ENCODE peak calls at places on chromosomes 12 and 14, in four cellular contexts. One of them, this sample, is unnamed.

GRCh38 chr12:15001733-15002471 is 29.1 kb downstream of the PDE6H start:
- DNase-seq in RWPE2: no peak
- DNase-seq in prostate gland: peak
- DNase-seq in upper lobe of left lung: peak
- DNase-seq in this sample: no peak

GRCh38 chr14:99523661-99524050 is 42.4 kb downstream of the CCNK start:
- DNase-seq in RWPE2: peak
- DNase-seq in prostate gland: no peak
- DNase-seq in upper lobe of left lung: no peak
- DNase-seq in this sample: no peak

GRCh38 chr14:26960049-26960688 is 362.3 kb upstream of the NOVA1 start:
- DNase-seq in RWPE2: no peak
- DNase-seq in prostate gland: no peak
- DNase-seq in upper lobe of left lung: no peak
- DNase-seq in this sample: no peak

GRCh38 chr12:84463756-84464495 is 448.7 kb downstream of the SLC6A15 start:
- DNase-seq in RWPE2: no peak
- DNase-seq in prostate gland: no peak
- DNase-seq in upper lobe of left lung: no peak
- DNase-seq in this sample: no peak

GRCh38 chr12:20442322-20442721 is 74.0 kb downstream of the PDE3A start:
- DNase-seq in RWPE2: no peak
- DNase-seq in prostate gland: no peak
- DNase-seq in upper lobe of left lung: no peak
- DNase-seq in this sample: no peak

GRCh38 chr14:50085570-50086315 is 30.6 kb downstream of the VCPKMT start:
- DNase-seq in RWPE2: no peak
- DNase-seq in prostate gland: no peak
- DNase-seq in upper lobe of left lung: no peak
- DNase-seq in this sample: no peak

GRCh38 chr14:92040431-92041040 is 677 bp upstream of the TRIP11 start:
- DNase-seq in RWPE2: no peak
- DNase-seq in prostate gland: peak
- DNase-seq in upper lobe of left lung: no peak
- DNase-seq in this sample: peak

GRCh38 chr12:64252708-64253107 is 30.6 kb upstream of the KICS2 start:
- DNase-seq in RWPE2: no peak
- DNase-seq in prostate gland: no peak
- DNase-seq in upper lobe of left lung: no peak
- DNase-seq in this sample: no peak

GRCh38 chr14:102811254-102811963 is 34.2 kb downstream of the TRAF3 start:
- DNase-seq in RWPE2: no peak
- DNase-seq in prostate gland: no peak
- DNase-seq in upper lobe of left lung: no peak
- DNase-seq in this sample: peak

GRCh38 chr12:74663958-74664357 is 126.3 kb downstream of the ATXN7L3B start:
- DNase-seq in RWPE2: no peak
- DNase-seq in prostate gland: no peak
- DNase-seq in upper lobe of left lung: peak
- DNase-seq in this sample: no peak

GRCh38 chr14:97491697-97492096 is 694.5 kb downstream of the VRK1 start:
- DNase-seq in RWPE2: no peak
- DNase-seq in prostate gland: no peak
- DNase-seq in upper lobe of left lung: no peak
- DNase-seq in this sample: peak
- TF ChIP-seq CTCF in RWPE2: no peak
- TF ChIP-seq CTCF in prostate gland: no peak
- TF ChIP-seq CTCF in upper lobe of left lung: no peak
- TF ChIP-seq CTCF in this sample: no peak

GRCh38 chr14:19754172-19754571 is 10.8 kb downstream of the OR4Q3 start:
- DNase-seq in RWPE2: no peak
- DNase-seq in prostate gland: no peak
- DNase-seq in upper lobe of left lung: no peak
- DNase-seq in this sample: no peak
- H3K4me3 ChIP-seq in RWPE2: no peak
- H3K4me3 ChIP-seq in prostate gland: no peak
- H3K4me3 ChIP-seq in upper lobe of left lung: no peak
- H3K4me3 ChIP-seq in this sample: no peak

GRCh38 chr12:113154351-113154973 is 4.9 kb downstream of the CFAP73 start:
- DNase-seq in RWPE2: no peak
- DNase-seq in prostate gland: no peak
- DNase-seq in upper lobe of left lung: peak
- DNase-seq in this sample: no peak

GRCh38 chr12:113155060-113155459 is 5.5 kb downstream of the CFAP73 start:
- DNase-seq in RWPE2: no peak
- DNase-seq in prostate gland: no peak
- DNase-seq in upper lobe of left lung: no peak
- DNase-seq in this sample: no peak

GRCh38 chr12:113151655-113152054 is 2.1 kb downstream of the CFAP73 start:
- DNase-seq in RWPE2: no peak
- DNase-seq in prostate gland: no peak
- DNase-seq in upper lobe of left lung: no peak
- DNase-seq in this sample: no peak

GRCh38 chr12:113152196-113152834 is 2.8 kb downstream of the CFAP73 start:
- DNase-seq in RWPE2: no peak
- DNase-seq in prostate gland: no peak
- DNase-seq in upper lobe of left lung: no peak
- DNase-seq in this sample: no peak

GRCh38 chr12:113152835-113153814 is 3.6 kb downstream of the CFAP73 start:
- DNase-seq in RWPE2: no peak
- DNase-seq in prostate gland: peak
- DNase-seq in upper lobe of left lung: peak
- DNase-seq in this sample: peak
- TF ChIP-seq CTCF in RWPE2: peak
- TF ChIP-seq CTCF in prostate gland: no peak
- TF ChIP-seq CTCF in upper lobe of left lung: peak
- TF ChIP-seq CTCF in this sample: peak

DNA sequence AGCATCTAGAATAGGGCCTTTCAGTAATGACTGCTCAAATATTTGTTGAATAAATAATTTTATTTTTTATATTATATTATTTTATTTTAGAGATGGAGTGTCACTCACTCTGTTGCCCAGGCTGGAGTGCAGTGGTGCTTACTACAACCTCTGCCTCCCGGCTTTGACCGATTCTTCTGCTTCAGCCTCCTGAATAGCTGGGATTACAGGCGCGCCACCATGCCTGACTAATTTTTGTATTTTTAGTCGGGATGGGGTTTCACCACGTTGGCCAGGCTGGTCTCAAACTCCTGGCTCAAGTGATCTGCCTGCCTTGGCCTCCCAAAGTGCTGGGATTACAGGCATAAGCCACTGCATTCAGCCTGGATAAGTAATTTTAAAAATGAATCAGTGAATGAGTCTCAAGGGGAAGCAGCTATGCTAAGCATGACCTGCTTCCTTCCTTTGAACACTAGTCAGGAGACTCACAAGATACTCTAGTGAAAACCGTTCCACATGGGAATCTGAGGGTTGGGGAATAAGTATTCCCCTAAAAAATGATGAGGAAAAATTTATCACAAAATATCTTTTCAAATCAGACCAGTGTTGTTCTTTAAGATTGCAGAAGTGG is 10.8 kb upstream of the FAM234B start:
- DNase-seq in RWPE2: no peak
- DNase-seq in prostate gland: no peak
- DNase-seq in upper lobe of left lung: no peak
- DNase-seq in this sample: no peak
- H3K4me3 ChIP-seq in RWPE2: no peak
- H3K4me3 ChIP-seq in prostate gland: no peak
- H3K4me3 ChIP-seq in upper lobe of left lung: no peak
- H3K4me3 ChIP-seq in this sample: no peak

DNA sequence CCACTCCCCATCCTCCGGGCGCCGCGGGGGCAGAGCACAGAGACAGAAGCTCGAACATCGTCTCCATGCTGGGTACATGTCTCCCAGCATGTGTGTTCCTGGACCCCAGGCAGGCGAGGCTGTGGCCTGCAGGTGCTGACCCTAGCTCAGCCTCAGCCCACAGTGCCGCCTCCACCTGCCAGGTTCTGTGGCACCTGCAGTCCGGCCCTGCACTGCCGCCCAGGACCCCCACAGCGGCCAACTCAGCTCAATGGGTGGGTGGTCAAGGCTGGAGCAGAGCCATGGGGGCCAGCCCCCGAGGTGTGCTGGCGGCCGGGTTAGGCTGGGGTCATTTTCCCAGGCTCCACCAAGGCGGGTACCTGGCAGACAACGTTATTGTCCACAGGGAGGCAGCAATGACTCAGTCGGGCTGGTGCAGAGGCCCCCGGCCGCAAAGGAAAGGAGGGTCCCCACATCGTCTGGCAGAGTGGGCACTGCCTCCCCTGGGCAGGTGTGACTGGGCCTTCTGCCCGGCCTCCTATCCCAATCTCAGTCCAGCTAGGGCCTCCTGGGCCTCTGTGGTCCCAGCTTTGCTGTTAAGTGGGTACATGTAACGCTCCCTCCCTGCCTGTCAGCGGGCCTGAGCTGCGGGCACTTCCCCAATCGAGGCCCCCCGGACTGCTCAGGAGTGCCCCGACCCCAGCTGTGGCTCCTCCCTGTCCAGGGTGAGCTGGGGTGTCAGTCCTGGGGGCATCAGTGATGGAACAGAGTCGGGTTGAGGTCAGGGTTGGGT is 20.2 kb upstream of the NUDT14 start:
- DNase-seq in RWPE2: no peak
- DNase-seq in prostate gland: no peak
- DNase-seq in upper lobe of left lung: peak
- DNase-seq in this sample: no peak
- TF ChIP-seq CTCF in RWPE2: no peak
- TF ChIP-seq CTCF in prostate gland: no peak
- TF ChIP-seq CTCF in upper lobe of left lung: no peak
- TF ChIP-seq CTCF in this sample: peak

GRCh38 chr12:66241061-66242043 is 52.3 kb downstream of the IRAK3 start:
- DNase-seq in RWPE2: no peak
- DNase-seq in prostate gland: no peak
- DNase-seq in upper lobe of left lung: no peak
- DNase-seq in this sample: no peak
- H3K4me3 ChIP-seq in RWPE2: no peak
- H3K4me3 ChIP-seq in prostate gland: no peak
- H3K4me3 ChIP-seq in upper lobe of left lung: no peak
- H3K4me3 ChIP-seq in this sample: no peak